ENCODE peak calls at places on chromosome 14, in four cellular contexts. One of them, this sample, is unnamed.

GRCh38 chr14:53516261-53516774 is 363.2 kb upstream of the DDHD1 start:
- DNase-seq in H7: no peak
- DNase-seq in BE2C: no peak
- DNase-seq in PC-9: no peak
- DNase-seq in this sample: no peak

GRCh38 chr14:63710497-63710896 is 17.4 kb downstream of the SGPP1 start:
- DNase-seq in H7: no peak
- DNase-seq in BE2C: no peak
- DNase-seq in PC-9: no peak
- DNase-seq in this sample: no peak

GRCh38 chr14:93115920-93116675 is at the start of gene ITPK1:
- DNase-seq in H7: peak
- DNase-seq in BE2C: peak
- DNase-seq in PC-9: no peak
- DNase-seq in this sample: no peak

GRCh38 chr14:93967637-93968250 is 8.6 kb downstream of the ASB2 start:
- DNase-seq in H7: no peak
- DNase-seq in BE2C: no peak
- DNase-seq in PC-9: no peak
- DNase-seq in this sample: no peak

GRCh38 chr14:80787876-80788275 is 153.7 kb downstream of the CEP128 start:
- DNase-seq in H7: no peak
- DNase-seq in BE2C: no peak
- DNase-seq in PC-9: no peak
- DNase-seq in this sample: no peak

GRCh38 chr14:24880689-24881088 is 169.3 kb downstream of the STXBP6 start:
- DNase-seq in H7: no peak
- DNase-seq in BE2C: no peak
- DNase-seq in PC-9: no peak
- DNase-seq in this sample: no peak

GRCh38 chr14:73476451-73476905 is 14.3 kb upstream of the RIOX1 start:
- DNase-seq in H7: no peak
- DNase-seq in BE2C: no peak
- DNase-seq in PC-9: no peak
- DNase-seq in this sample: no peak

GRCh38 chr14:71711619-71712018 is 220.6 kb upstream of the RGS6 start:
- DNase-seq in H7: no peak
- DNase-seq in BE2C: peak
- DNase-seq in PC-9: no peak
- DNase-seq in this sample: no peak

GRCh38 chr14:22184157-22185025 is 404.6 kb downstream of the DAD1 start:
- DNase-seq in H7: no peak
- DNase-seq in BE2C: no peak
- DNase-seq in PC-9: no peak
- DNase-seq in this sample: no peak

GRCh38 chr14:70027785-70028428 is 148.7 kb downstream of the SMOC1 start:
- DNase-seq in H7: peak
- DNase-seq in BE2C: peak
- DNase-seq in PC-9: peak
- DNase-seq in this sample: no peak

GRCh38 chr14:20668969-20669368 is 15.4 kb upstream of the RNASE4 start:
- DNase-seq in H7: no peak
- DNase-seq in BE2C: no peak
- DNase-seq in PC-9: no peak
- DNase-seq in this sample: no peak

GRCh38 chr14:75806247-75806876 is 145.3 kb downstream of the TTLL5 start:
- DNase-seq in H7: no peak
- DNase-seq in BE2C: no peak
- DNase-seq in PC-9: no peak
- DNase-seq in this sample: no peak

GRCh38 chr14:100783630-100784321 is 42.1 kb upstream of the MEG3 start:
- DNase-seq in H7: no peak
- DNase-seq in BE2C: peak
- DNase-seq in PC-9: no peak
- DNase-seq in this sample: no peak

GRCh38 chr14:61438860-61439765 is 117.7 kb downstream of the PRKCH start:
- DNase-seq in H7: peak
- DNase-seq in BE2C: no peak
- DNase-seq in PC-9: peak
- DNase-seq in this sample: no peak

GRCh38 chr14:71324767-71325272 is 417.6 kb downstream of the PCNX1 start:
- DNase-seq in H7: peak
- DNase-seq in BE2C: no peak
- DNase-seq in PC-9: peak
- DNase-seq in this sample: no peak

GRCh38 chr14:31745741-31746140 is 184.5 kb downstream of the NUBPL start:
- DNase-seq in H7: peak
- DNase-seq in BE2C: no peak
- DNase-seq in PC-9: no peak
- DNase-seq in this sample: no peak

GRCh38 chr14:102973706-102974280 is 51.3 kb downstream of the AMN start:
- DNase-seq in H7: no peak
- DNase-seq in BE2C: no peak
- DNase-seq in PC-9: no peak
- DNase-seq in this sample: no peak

This sample was measured in keratinocyte.